ENCODE peak calls at places on chromosomes 12 and 14, in seven cellular contexts. Q is NCI-H2171 treated with DMSO at 0.1 percent for 48 hours; M is NCI-H345; X is NAMALWA; U is lung microvascular endothelial cell; V is stimulated activated naive CD4-positive, alpha-beta T cell; I is LHCN-M2. D is an unnamed sample.

GRCh38 chr14:99514552-99515300 is 33.5 kb downstream of the CCNK start:
- DNase-seq in Q (no peak), M (no peak), X (no peak), U (no peak), V (no peak), I (no peak), D (no peak)

GRCh38 chr14:88660056-88660455 is 97.2 kb downstream of the ZC3H14 start:
- DNase-seq in Q (no peak), M (no peak), X (no peak), U (no peak), V (no peak), I (no peak), D (no peak)

GRCh38 chr12:49295087-49296001 is at the start of gene PRPH:
- DNase-seq in Q (no peak), M (no peak), X (no peak), U (peak), V (no peak), I (no peak), D (no peak)

GRCh38 chr14:50397461-50398196 is 948 bp upstream of the CDKL1 start:
- DNase-seq in Q (no peak), M (no peak), X (peak), U (peak), V (no peak), I (peak), D (no peak)

GRCh38 chr14:78178971-78179370 is 8.8 kb downstream of the NRXN3 start:
- DNase-seq in Q (no peak), M (no peak), X (no peak), U (no peak), V (no peak), I (no peak), D (no peak)

GRCh38 chr12:110965574-110965973 is 45.2 kb upstream of the MYL2 start:
- DNase-seq in Q (no peak), M (no peak), X (no peak), U (no peak), V (no peak), I (no peak), D (peak)

GRCh38 chr12:15584366-15585041 is 204.7 kb downstream of the EPS8 start:
- DNase-seq in Q (peak), M (peak), X (peak), U (peak), V (peak), I (peak), D (peak)

GRCh38 chr14:104304451-104305351 is 166.3 kb downstream of the KIF26A start:
- DNase-seq in Q (no peak), M (no peak), X (no peak), U (no peak), V (no peak), I (no peak), D (no peak)

GRCh38 chr12:111754671-111755070 is 12.1 kb upstream of the ALDH2 start:
- DNase-seq in Q (no peak), M (no peak), X (no peak), U (no peak), V (no peak), I (no peak), D (no peak)

GRCh38 chr14:86501611-86502010 is 971.7 kb downstream of the FLRT2 start:
- DNase-seq in Q (no peak), M (no peak), X (peak), U (no peak), V (no peak), I (no peak), D (no peak)

GRCh38 chr12:19248929-19249602 is 119.5 kb downstream of the PLEKHA5 start:
- DNase-seq in Q (no peak), M (no peak), X (no peak), U (no peak), V (no peak), I (no peak), D (no peak)

GRCh38 chr12:93638095-93638494 is 39.1 kb upstream of the CRADD start:
- DNase-seq in Q (no peak), M (no peak), X (no peak), U (no peak), V (no peak), I (peak), D (no peak)

GRCh38 chr14:68549057-68549421 is 243.8 kb downstream of the ZFP36L1 start:
- DNase-seq in Q (no peak), M (no peak), X (no peak), U (no peak), V (no peak), I (peak), D (no peak)

GRCh38 chr14:21924479-21924878 is 250.9 kb upstream of the OR4E1 start:
- DNase-seq in Q (no peak), M (no peak), X (peak), U (no peak), V (peak), I (no peak), D (peak)

GRCh38 chr12:30044206-30044605 is 260.5 kb upstream of the TMTC1 start:
- DNase-seq in Q (no peak), M (no peak), X (no peak), U (no peak), V (no peak), I (no peak), D (no peak)

GRCh38 chr12:109130755-109131521 is 14.6 kb downstream of the ACACB start:
- DNase-seq in Q (peak), M (no peak), X (no peak), U (no peak), V (no peak), I (peak), D (peak)

GRCh38 chr14:94970937-94971730 is 186.2 kb downstream of the DICER1 start:
- DNase-seq in Q (no peak), M (no peak), X (no peak), U (no peak), V (no peak), I (no peak), D (no peak)

GRCh38 chr14:92633724-92634123 is 114.7 kb downstream of the LGMN start:
- DNase-seq in Q (no peak), M (no peak), X (no peak), U (no peak), V (no peak), I (no peak), D (no peak)

GRCh38 chr14:73720636-73721035 is 6.5 kb upstream of the PNMA1 start:
- DNase-seq in Q (no peak), M (no peak), X (no peak), U (no peak), V (no peak), I (no peak), D (no peak)

D was measured in NCI-H82.